ENCODE peak calls at places on chromosomes 12 and 14, in seven cellular contexts. One of them, this sample, is unnamed.

GRCh38 chr14:89024691-89025090 is 200.2 kb downstream of the TTC8 start:
- DNase-seq in fibroblast of mammary gland: peak
- DNase-seq in OCI-LY7: no peak
- DNase-seq in thoracic aorta: no peak
- DNase-seq in K562: no peak
- DNase-seq in H9: no peak
- DNase-seq in gastrocnemius medialis: no peak
- DNase-seq in this sample: no peak

GRCh38 chr12:25655702-25656101 is 102.6 kb upstream of the LMNTD1 start:
- DNase-seq in fibroblast of mammary gland: no peak
- DNase-seq in OCI-LY7: no peak
- DNase-seq in thoracic aorta: no peak
- DNase-seq in K562: no peak
- DNase-seq in H9: no peak
- DNase-seq in gastrocnemius medialis: no peak
- DNase-seq in this sample: no peak

GRCh38 chr12:77001181-77001758 is 64.1 kb downstream of the E2F7 start:
- DNase-seq in fibroblast of mammary gland: no peak
- DNase-seq in OCI-LY7: no peak
- DNase-seq in thoracic aorta: no peak
- DNase-seq in K562: no peak
- DNase-seq in H9: no peak
- DNase-seq in gastrocnemius medialis: no peak
- DNase-seq in this sample: no peak

GRCh38 chr14:23513005-23513412 is 38.6 kb downstream of the ZFHX2 start:
- DNase-seq in fibroblast of mammary gland: no peak
- DNase-seq in OCI-LY7: no peak
- DNase-seq in thoracic aorta: no peak
- DNase-seq in K562: no peak
- DNase-seq in H9: no peak
- DNase-seq in gastrocnemius medialis: no peak
- DNase-seq in this sample: no peak

GRCh38 chr14:30283822-30284446 is 275.0 kb upstream of the G2E3 start:
- DNase-seq in fibroblast of mammary gland: peak
- DNase-seq in OCI-LY7: peak
- DNase-seq in thoracic aorta: no peak
- DNase-seq in K562: peak
- DNase-seq in H9: peak
- DNase-seq in gastrocnemius medialis: no peak
- DNase-seq in this sample: peak

GRCh38 chr12:89975578-89975977 is 266.9 kb upstream of the ATP2B1 start:
- DNase-seq in fibroblast of mammary gland: no peak
- DNase-seq in OCI-LY7: no peak
- DNase-seq in thoracic aorta: no peak
- DNase-seq in K562: no peak
- DNase-seq in H9: no peak
- DNase-seq in gastrocnemius medialis: no peak
- DNase-seq in this sample: no peak

GRCh38 chr14:75783602-75784313 is 122.7 kb downstream of the TTLL5 start:
- DNase-seq in fibroblast of mammary gland: no peak
- DNase-seq in OCI-LY7: no peak
- DNase-seq in thoracic aorta: no peak
- DNase-seq in K562: no peak
- DNase-seq in H9: no peak
- DNase-seq in gastrocnemius medialis: no peak
- DNase-seq in this sample: no peak

GRCh38 chr12:46944104-46944503 is 118.3 kb upstream of the SLC38A4 start:
- DNase-seq in fibroblast of mammary gland: peak
- DNase-seq in OCI-LY7: no peak
- DNase-seq in thoracic aorta: no peak
- DNase-seq in K562: peak
- DNase-seq in H9: no peak
- DNase-seq in gastrocnemius medialis: peak
- DNase-seq in this sample: no peak

GRCh38 chr14:91311284-91311662 is 66.8 kb upstream of the GPR68 start:
- DNase-seq in fibroblast of mammary gland: no peak
- DNase-seq in OCI-LY7: peak
- DNase-seq in thoracic aorta: no peak
- DNase-seq in K562: no peak
- DNase-seq in H9: no peak
- DNase-seq in gastrocnemius medialis: no peak
- DNase-seq in this sample: peak

GRCh38 chr12:89839427-89839826 is 130.8 kb upstream of the ATP2B1 start:
- DNase-seq in fibroblast of mammary gland: no peak
- DNase-seq in OCI-LY7: no peak
- DNase-seq in thoracic aorta: no peak
- DNase-seq in K562: no peak
- DNase-seq in H9: no peak
- DNase-seq in gastrocnemius medialis: no peak
- DNase-seq in this sample: no peak

GRCh38 chr14:100581228-100582145 is 5.7 kb downstream of the BEGAIN start:
- DNase-seq in fibroblast of mammary gland: peak
- DNase-seq in OCI-LY7: no peak
- DNase-seq in thoracic aorta: no peak
- DNase-seq in K562: no peak
- DNase-seq in H9: no peak
- DNase-seq in gastrocnemius medialis: no peak
- DNase-seq in this sample: no peak

GRCh38 chr12:28537474-28537873 is 347.2 kb downstream of the CCDC91 start:
- DNase-seq in fibroblast of mammary gland: no peak
- DNase-seq in OCI-LY7: no peak
- DNase-seq in thoracic aorta: no peak
- DNase-seq in K562: no peak
- DNase-seq in H9: no peak
- DNase-seq in gastrocnemius medialis: no peak
- DNase-seq in this sample: no peak

GRCh38 chr12:11901687-11902524 is 168.8 kb upstream of the BCL2L14 start:
- DNase-seq in fibroblast of mammary gland: no peak
- DNase-seq in OCI-LY7: no peak
- DNase-seq in thoracic aorta: no peak
- DNase-seq in K562: no peak
- DNase-seq in H9: no peak
- DNase-seq in gastrocnemius medialis: no peak
- DNase-seq in this sample: peak

GRCh38 chr12:34598851-34599529 is 576.7 kb downstream of the ALG10 start:
- DNase-seq in fibroblast of mammary gland: no peak
- DNase-seq in OCI-LY7: no peak
- DNase-seq in thoracic aorta: no peak
- DNase-seq in K562: no peak
- DNase-seq in H9: no peak
- DNase-seq in gastrocnemius medialis: no peak
- DNase-seq in this sample: no peak

GRCh38 chr12:50242751-50243191 is 40.5 kb downstream of the LIMA1 start:
- DNase-seq in fibroblast of mammary gland: peak
- DNase-seq in OCI-LY7: no peak
- DNase-seq in thoracic aorta: no peak
- DNase-seq in K562: no peak
- DNase-seq in H9: no peak
- DNase-seq in gastrocnemius medialis: no peak
- DNase-seq in this sample: no peak

GRCh38 chr12:122724641-122725243 is 5.9 kb downstream of the HCAR1 start:
- DNase-seq in fibroblast of mammary gland: no peak
- DNase-seq in OCI-LY7: peak
- DNase-seq in thoracic aorta: no peak
- DNase-seq in K562: no peak
- DNase-seq in H9: no peak
- DNase-seq in gastrocnemius medialis: no peak
- DNase-seq in this sample: no peak

GRCh38 chr12:118035194-118036041 is 18.9 kb downstream of the RFC5 start:
- DNase-seq in fibroblast of mammary gland: peak
- DNase-seq in OCI-LY7: no peak
- DNase-seq in thoracic aorta: no peak
- DNase-seq in K562: no peak
- DNase-seq in H9: peak
- DNase-seq in gastrocnemius medialis: no peak
- DNase-seq in this sample: peak

GRCh38 chr14:31992051-31992450 is 85.1 kb upstream of the ARHGAP5 start:
- DNase-seq in fibroblast of mammary gland: peak
- DNase-seq in OCI-LY7: no peak
- DNase-seq in thoracic aorta: no peak
- DNase-seq in K562: no peak
- DNase-seq in H9: no peak
- DNase-seq in gastrocnemius medialis: no peak
- DNase-seq in this sample: no peak

GRCh38 chr12:6850796-6851152 is 312 bp downstream of the CDCA3 start:
- DNase-seq in fibroblast of mammary gland: no peak
- DNase-seq in OCI-LY7: peak
- DNase-seq in thoracic aorta: no peak
- DNase-seq in K562: peak
- DNase-seq in H9: no peak
- DNase-seq in gastrocnemius medialis: no peak
- DNase-seq in this sample: no peak

GRCh38 chr12:131455581-131456110 is 255.2 kb upstream of the SFSWAP start:
- DNase-seq in fibroblast of mammary gland: no peak
- DNase-seq in OCI-LY7: no peak
- DNase-seq in thoracic aorta: no peak
- DNase-seq in K562: no peak
- DNase-seq in H9: peak
- DNase-seq in gastrocnemius medialis: no peak
- DNase-seq in this sample: no peak

GRCh38 chr12:72089678-72090077 is 151.0 kb downstream of the TPH2 start:
- DNase-seq in fibroblast of mammary gland: no peak
- DNase-seq in OCI-LY7: no peak
- DNase-seq in thoracic aorta: no peak
- DNase-seq in K562: no peak
- DNase-seq in H9: no peak
- DNase-seq in gastrocnemius medialis: no peak
- DNase-seq in this sample: no peak

GRCh38 chr12:72560370-72560769 is 288.2 kb downstream of the TRHDE start:
- DNase-seq in fibroblast of mammary gland: no peak
- DNase-seq in OCI-LY7: no peak
- DNase-seq in thoracic aorta: no peak
- DNase-seq in K562: no peak
- DNase-seq in H9: peak
- DNase-seq in gastrocnemius medialis: no peak
- DNase-seq in this sample: no peak

GRCh38 chr12:116287850-116288301 is 10.4 kb upstream of the MED13L start:
- DNase-seq in fibroblast of mammary gland: no peak
- DNase-seq in OCI-LY7: no peak
- DNase-seq in thoracic aorta: no peak
- DNase-seq in K562: no peak
- DNase-seq in H9: no peak
- DNase-seq in gastrocnemius medialis: no peak
- DNase-seq in this sample: no peak

GRCh38 chr12:45214739-45215418 is 1.0 kb upstream of the ANO6 start:
- DNase-seq in fibroblast of mammary gland: peak
- DNase-seq in OCI-LY7: no peak
- DNase-seq in thoracic aorta: no peak
- DNase-seq in K562: no peak
- DNase-seq in H9: no peak
- DNase-seq in gastrocnemius medialis: no peak
- DNase-seq in this sample: peak

GRCh38 chr14:35159742-35160409 is 37.5 kb downstream of the PRORP start:
- DNase-seq in fibroblast of mammary gland: peak
- DNase-seq in OCI-LY7: no peak
- DNase-seq in thoracic aorta: no peak
- DNase-seq in K562: peak
- DNase-seq in H9: no peak
- DNase-seq in gastrocnemius medialis: no peak
- DNase-seq in this sample: no peak

GRCh38 chr14:33908540-33909223 is 42.2 kb downstream of the EGLN3 start:
- DNase-seq in fibroblast of mammary gland: no peak
- DNase-seq in OCI-LY7: no peak
- DNase-seq in thoracic aorta: no peak
- DNase-seq in K562: no peak
- DNase-seq in H9: no peak
- DNase-seq in gastrocnemius medialis: no peak
- DNase-seq in this sample: no peak
- TF ChIP-seq CTCF in fibroblast of mammary gland: peak
- TF ChIP-seq CTCF in OCI-LY7: peak
- TF ChIP-seq CTCF in thoracic aorta: no peak
- TF ChIP-seq CTCF in K562: no peak
- TF ChIP-seq CTCF in H9: peak
- TF ChIP-seq CTCF in gastrocnemius medialis: no peak
- TF ChIP-seq CTCF in this sample: peak

DNA sequence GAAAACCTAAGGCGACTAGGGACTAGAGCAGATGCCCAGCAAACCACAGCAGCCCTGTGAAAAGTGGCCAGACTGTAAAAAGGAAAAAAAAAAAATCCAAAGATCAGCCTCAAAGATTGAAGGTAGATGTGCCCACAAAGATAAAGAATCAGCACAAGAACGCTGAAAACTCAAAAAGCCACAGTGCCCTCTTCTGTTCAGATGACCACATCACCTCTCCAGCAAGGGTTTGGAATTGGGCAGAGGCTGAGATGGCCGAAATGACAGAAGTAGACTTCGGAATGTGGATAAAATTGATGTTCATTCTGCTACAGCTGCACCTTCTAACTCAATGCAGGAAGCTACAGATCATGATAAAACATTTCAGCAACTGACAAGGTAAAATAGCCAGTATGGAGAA is 154.4 kb downstream of the GPHN start:
- DNase-seq in fibroblast of mammary gland: peak
- DNase-seq in OCI-LY7: no peak
- DNase-seq in thoracic aorta: no peak
- DNase-seq in K562: no peak
- DNase-seq in H9: no peak
- DNase-seq in gastrocnemius medialis: no peak
- DNase-seq in this sample: no peak
- TF ChIP-seq CTCF in fibroblast of mammary gland: peak
- TF ChIP-seq CTCF in OCI-LY7: peak
- TF ChIP-seq CTCF in thoracic aorta: no peak
- TF ChIP-seq CTCF in K562: no peak
- TF ChIP-seq CTCF in H9: peak
- TF ChIP-seq CTCF in gastrocnemius medialis: no peak
- TF ChIP-seq CTCF in this sample: peak

GRCh38 chr14:63134801-63135200 is 69.4 kb upstream of the RHOJ start:
- DNase-seq in fibroblast of mammary gland: peak
- DNase-seq in OCI-LY7: no peak
- DNase-seq in thoracic aorta: no peak
- DNase-seq in K562: peak
- DNase-seq in H9: no peak
- DNase-seq in gastrocnemius medialis: no peak
- DNase-seq in this sample: no peak
- TF ChIP-seq CTCF in fibroblast of mammary gland: peak
- TF ChIP-seq CTCF in OCI-LY7: peak
- TF ChIP-seq CTCF in thoracic aorta: no peak
- TF ChIP-seq CTCF in K562: no peak
- TF ChIP-seq CTCF in H9: peak
- TF ChIP-seq CTCF in gastrocnemius medialis: no peak
- TF ChIP-seq CTCF in this sample: no peak

DNA sequence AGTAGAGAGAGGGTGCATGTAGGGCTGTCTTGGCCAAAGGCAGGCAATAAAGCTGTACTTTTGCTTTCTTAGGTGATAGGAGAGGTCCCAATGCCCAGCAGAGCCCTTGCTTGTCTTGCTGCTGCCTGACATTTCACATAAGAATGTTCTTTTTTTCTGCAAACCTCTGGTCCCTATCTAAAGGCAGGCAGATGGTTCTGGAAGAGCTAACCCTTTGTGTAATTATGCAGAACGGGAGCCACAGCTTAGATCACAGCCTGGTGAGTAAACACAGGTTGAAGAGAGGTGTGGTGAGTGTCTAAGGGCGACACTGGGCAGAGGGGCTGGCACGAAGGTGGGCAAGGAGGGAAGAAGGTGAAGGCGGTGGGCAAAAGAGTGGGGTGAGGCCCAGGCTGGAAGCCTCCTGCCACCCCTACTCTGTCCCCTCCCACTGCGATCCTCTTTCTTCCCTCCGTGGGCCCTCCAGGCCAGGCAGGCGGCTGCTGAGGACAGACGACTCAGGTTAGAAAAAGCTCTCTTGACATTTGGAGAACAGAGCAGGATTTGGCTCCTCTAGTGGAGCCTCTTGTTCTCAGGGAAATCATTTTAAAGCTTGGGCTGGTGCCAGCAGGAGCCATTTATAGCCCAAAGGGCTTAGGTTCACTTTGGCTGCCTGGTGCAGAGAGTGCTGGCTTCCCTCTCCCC is 42.8 kb downstream of the PRMT8 start:
- DNase-seq in fibroblast of mammary gland: no peak
- DNase-seq in OCI-LY7: no peak
- DNase-seq in thoracic aorta: no peak
- DNase-seq in K562: no peak
- DNase-seq in H9: peak
- DNase-seq in gastrocnemius medialis: peak
- DNase-seq in this sample: no peak
- TF ChIP-seq CTCF in fibroblast of mammary gland: no peak
- TF ChIP-seq CTCF in OCI-LY7: no peak
- TF ChIP-seq CTCF in thoracic aorta: no peak
- TF ChIP-seq CTCF in K562: no peak
- TF ChIP-seq CTCF in H9: peak
- TF ChIP-seq CTCF in gastrocnemius medialis: no peak
- TF ChIP-seq CTCF in this sample: no peak